ENCODE peak calls at places on chromosome 12, in nine cellular contexts. One of them, this sample, is unnamed.

GRCh38 chr12:131963381-131963780 is 13.6 kb downstream of the EP400 start:
- DNase-seq in foreskin keratinocyte: no peak
- DNase-seq in GM23338: peak; percentile 43
- DNase-seq in NCI-H1092 treated with DMSO at 0.1 percent for 48 hours: no peak
- DNase-seq in adipocyte: no peak
- DNase-seq in astrocyte of the spinal cord: no peak
- DNase-seq in ovary: no peak
- DNase-seq in NAMALWA: no peak
- DNase-seq in Ammon's horn: no peak
- DNase-seq in this sample: no peak

GRCh38 chr12:114218136-114218535 is 187.8 kb downstream of the TBX5 start:
- DNase-seq in ovary: no peak
- DNase-seq in NAMALWA: no peak
- DNase-seq in NCI-H1092 treated with DMSO at 0.1 percent for 48 hours: no peak
- DNase-seq in Ammon's horn: no peak
- DNase-seq in astrocyte of the spinal cord: no peak
- DNase-seq in adipocyte: no peak
- DNase-seq in foreskin keratinocyte: no peak
- DNase-seq in GM23338: no peak
- DNase-seq in this sample: no peak

GRCh38 chr12:38892976-38893375 is 12.4 kb downstream of the CPNE8 start:
- DNase-seq in Ammon's horn: no peak
- DNase-seq in adipocyte: no peak
- DNase-seq in astrocyte of the spinal cord: no peak
- DNase-seq in NAMALWA: no peak
- DNase-seq in NCI-H1092 treated with DMSO at 0.1 percent for 48 hours: no peak
- DNase-seq in ovary: no peak
- DNase-seq in GM23338: no peak
- DNase-seq in foreskin keratinocyte: no peak
- DNase-seq in this sample: no peak

GRCh38 chr12:119780786-119781434 is 96.2 kb downstream of the CIT start:
- DNase-seq in NCI-H1092 treated with DMSO at 0.1 percent for 48 hours: no peak
- DNase-seq in GM23338: peak; percentile 73
- DNase-seq in foreskin keratinocyte: peak; percentile 22
- DNase-seq in NAMALWA: no peak
- DNase-seq in Ammon's horn: peak; percentile 65
- DNase-seq in ovary: peak; percentile 23
- DNase-seq in astrocyte of the spinal cord: peak; percentile 56
- DNase-seq in adipocyte: peak; percentile 76
- DNase-seq in this sample: no peak

GRCh38 chr12:130639759-130640158 is 76.3 kb downstream of the RIMBP2 start:
- DNase-seq in adipocyte: no peak
- DNase-seq in ovary: no peak
- DNase-seq in GM23338: no peak
- DNase-seq in NAMALWA: no peak
- DNase-seq in Ammon's horn: no peak
- DNase-seq in foreskin keratinocyte: no peak
- DNase-seq in astrocyte of the spinal cord: no peak
- DNase-seq in NCI-H1092 treated with DMSO at 0.1 percent for 48 hours: no peak
- DNase-seq in this sample: no peak

GRCh38 chr12:82182601-82183000 is 175.6 kb downstream of the CCDC59 start:
- DNase-seq in adipocyte: peak; percentile 19
- DNase-seq in Ammon's horn: no peak
- DNase-seq in ovary: no peak
- DNase-seq in NAMALWA: no peak
- DNase-seq in GM23338: no peak
- DNase-seq in astrocyte of the spinal cord: peak; percentile 32
- DNase-seq in foreskin keratinocyte: peak; percentile 15
- DNase-seq in NCI-H1092 treated with DMSO at 0.1 percent for 48 hours: no peak
- DNase-seq in this sample: no peak

GRCh38 chr12:25682421-25682820 is 129.3 kb upstream of the LMNTD1 start:
- DNase-seq in foreskin keratinocyte: no peak
- DNase-seq in astrocyte of the spinal cord: no peak
- DNase-seq in GM23338: no peak
- DNase-seq in NCI-H1092 treated with DMSO at 0.1 percent for 48 hours: no peak
- DNase-seq in ovary: no peak
- DNase-seq in NAMALWA: no peak
- DNase-seq in adipocyte: no peak
- DNase-seq in Ammon's horn: no peak
- DNase-seq in this sample: no peak

GRCh38 chr12:59111873-59112272 is 191.6 kb upstream of the LRIG3 start:
- DNase-seq in NAMALWA: no peak
- DNase-seq in adipocyte: no peak
- DNase-seq in ovary: no peak
- DNase-seq in astrocyte of the spinal cord: no peak
- DNase-seq in Ammon's horn: no peak
- DNase-seq in foreskin keratinocyte: no peak
- DNase-seq in GM23338: no peak
- DNase-seq in NCI-H1092 treated with DMSO at 0.1 percent for 48 hours: no peak
- DNase-seq in this sample: no peak

GRCh38 chr12:124026755-124027745 is 54.0 kb downstream of the ZNF664 start:
- DNase-seq in NAMALWA: no peak
- DNase-seq in NCI-H1092 treated with DMSO at 0.1 percent for 48 hours: no peak
- DNase-seq in foreskin keratinocyte: no peak
- DNase-seq in adipocyte: peak; percentile 74
- DNase-seq in ovary: no peak
- DNase-seq in Ammon's horn: no peak
- DNase-seq in astrocyte of the spinal cord: peak; percentile 40
- DNase-seq in GM23338: no peak
- DNase-seq in this sample: no peak

GRCh38 chr12:50287271-50287670 is 4.0 kb upstream of the LIMA1 start:
- DNase-seq in foreskin keratinocyte: no peak
- DNase-seq in GM23338: no peak
- DNase-seq in NCI-H1092 treated with DMSO at 0.1 percent for 48 hours: no peak
- DNase-seq in Ammon's horn: no peak
- DNase-seq in NAMALWA: no peak
- DNase-seq in ovary: no peak
- DNase-seq in adipocyte: no peak
- DNase-seq in astrocyte of the spinal cord: no peak
- DNase-seq in this sample: no peak

GRCh38 chr12:32181498-32182175 is 75.0 kb downstream of the BICD1 start:
- DNase-seq in NCI-H1092 treated with DMSO at 0.1 percent for 48 hours: no peak
- DNase-seq in GM23338: no peak
- DNase-seq in ovary: no peak
- DNase-seq in Ammon's horn: no peak
- DNase-seq in NAMALWA: no peak
- DNase-seq in adipocyte: peak; percentile 50
- DNase-seq in foreskin keratinocyte: no peak
- DNase-seq in astrocyte of the spinal cord: no peak
- DNase-seq in this sample: no peak

GRCh38 chr12:131281016-131281415 is 327.3 kb downstream of the ADGRD1 start:
- DNase-seq in ovary: peak; percentile 9
- DNase-seq in Ammon's horn: no peak
- DNase-seq in astrocyte of the spinal cord: no peak
- DNase-seq in GM23338: no peak
- DNase-seq in adipocyte: no peak
- DNase-seq in foreskin keratinocyte: no peak
- DNase-seq in NCI-H1092 treated with DMSO at 0.1 percent for 48 hours: no peak
- DNase-seq in NAMALWA: no peak
- DNase-seq in this sample: no peak

GRCh38 chr12:120763250-120763649 is 37.6 kb downstream of the ACADS start:
- DNase-seq in Ammon's horn: no peak
- DNase-seq in astrocyte of the spinal cord: no peak
- DNase-seq in ovary: no peak
- DNase-seq in adipocyte: no peak
- DNase-seq in NAMALWA: no peak
- DNase-seq in GM23338: no peak
- DNase-seq in foreskin keratinocyte: no peak
- DNase-seq in NCI-H1092 treated with DMSO at 0.1 percent for 48 hours: no peak
- DNase-seq in this sample: no peak

GRCh38 chr12:99224237-99224636 is 423.3 kb upstream of the GARIN6 start:
- DNase-seq in ovary: no peak
- DNase-seq in NAMALWA: peak; percentile 13
- DNase-seq in Ammon's horn: no peak
- DNase-seq in adipocyte: no peak
- DNase-seq in astrocyte of the spinal cord: no peak
- DNase-seq in GM23338: peak; percentile 63
- DNase-seq in NCI-H1092 treated with DMSO at 0.1 percent for 48 hours: no peak
- DNase-seq in foreskin keratinocyte: no peak
- DNase-seq in this sample: no peak

GRCh38 chr12:78931466-78931990 is 67.0 kb downstream of the SYT1 start:
- DNase-seq in NCI-H1092 treated with DMSO at 0.1 percent for 48 hours: peak; percentile 14
- DNase-seq in foreskin keratinocyte: no peak
- DNase-seq in GM23338: peak; percentile 27
- DNase-seq in adipocyte: no peak
- DNase-seq in astrocyte of the spinal cord: no peak
- DNase-seq in Ammon's horn: peak; percentile 45
- DNase-seq in ovary: no peak
- DNase-seq in NAMALWA: peak; percentile 2
- DNase-seq in this sample: no peak

GRCh38 chr12:40058721-40059190 is 47.1 kb downstream of the SLC2A13 start:
- DNase-seq in ovary: no peak
- DNase-seq in adipocyte: no peak
- DNase-seq in NAMALWA: no peak
- DNase-seq in NCI-H1092 treated with DMSO at 0.1 percent for 48 hours: no peak
- DNase-seq in astrocyte of the spinal cord: no peak
- DNase-seq in Ammon's horn: peak; percentile 57
- DNase-seq in foreskin keratinocyte: no peak
- DNase-seq in GM23338: no peak
- DNase-seq in this sample: no peak

GRCh38 chr12:26473291-26473690 is 277.9 kb downstream of the SSPN start:
- DNase-seq in ovary: no peak
- DNase-seq in adipocyte: peak; percentile 2
- DNase-seq in Ammon's horn: no peak
- DNase-seq in NCI-H1092 treated with DMSO at 0.1 percent for 48 hours: no peak
- DNase-seq in astrocyte of the spinal cord: no peak
- DNase-seq in foreskin keratinocyte: peak; percentile 9
- DNase-seq in GM23338: no peak
- DNase-seq in NAMALWA: peak; percentile 79
- DNase-seq in this sample: peak; percentile 76

GRCh38 chr12:6843118-6843902 is 2.6 kb downstream of the GNB3 start:
- DNase-seq in foreskin keratinocyte: no peak
- DNase-seq in ovary: no peak
- DNase-seq in NCI-H1092 treated with DMSO at 0.1 percent for 48 hours: no peak
- DNase-seq in GM23338: peak; percentile 72
- DNase-seq in astrocyte of the spinal cord: no peak
- DNase-seq in Ammon's horn: no peak
- DNase-seq in NAMALWA: no peak
- DNase-seq in adipocyte: no peak
- DNase-seq in this sample: no peak

GRCh38 chr12:1870998-1871917 is 47.2 kb downstream of the CACNA2D4 start:
- DNase-seq in foreskin keratinocyte: no peak
- DNase-seq in Ammon's horn: no peak
- DNase-seq in astrocyte of the spinal cord: no peak
- DNase-seq in NCI-H1092 treated with DMSO at 0.1 percent for 48 hours: no peak
- DNase-seq in ovary: no peak
- DNase-seq in GM23338: no peak
- DNase-seq in adipocyte: no peak
- DNase-seq in NAMALWA: no peak
- DNase-seq in this sample: no peak

GRCh38 chr12:44307506-44308168 is 471.8 kb downstream of the TMEM117 start:
- DNase-seq in NCI-H1092 treated with DMSO at 0.1 percent for 48 hours: no peak
- DNase-seq in ovary: no peak
- DNase-seq in Ammon's horn: peak; percentile 38
- DNase-seq in NAMALWA: no peak
- DNase-seq in adipocyte: no peak
- DNase-seq in astrocyte of the spinal cord: no peak
- DNase-seq in GM23338: no peak
- DNase-seq in foreskin keratinocyte: no peak
- DNase-seq in this sample: no peak

GRCh38 chr12:47066278-47067048 is 13.0 kb upstream of the PCED1B start:
- DNase-seq in foreskin keratinocyte: no peak
- DNase-seq in Ammon's horn: peak; percentile 24
- DNase-seq in astrocyte of the spinal cord: no peak
- DNase-seq in NAMALWA: no peak
- DNase-seq in GM23338: no peak
- DNase-seq in adipocyte: no peak
- DNase-seq in NCI-H1092 treated with DMSO at 0.1 percent for 48 hours: peak; percentile 70
- DNase-seq in ovary: no peak
- DNase-seq in this sample: no peak

GRCh38 chr12:27549231-27549800 is 25.3 kb downstream of the PPFIBP1 start:
- DNase-seq in ovary: no peak
- DNase-seq in Ammon's horn: no peak
- DNase-seq in foreskin keratinocyte: peak; percentile 90
- DNase-seq in NAMALWA: no peak
- DNase-seq in GM23338: no peak
- DNase-seq in NCI-H1092 treated with DMSO at 0.1 percent for 48 hours: no peak
- DNase-seq in adipocyte: peak; percentile 77
- DNase-seq in astrocyte of the spinal cord: peak; percentile 83
- DNase-seq in this sample: no peak

GRCh38 chr12:87509233-87509820 is 519.9 kb downstream of the C12orf50 start:
- DNase-seq in NAMALWA: peak; percentile 3
- DNase-seq in astrocyte of the spinal cord: peak; percentile 64
- DNase-seq in NCI-H1092 treated with DMSO at 0.1 percent for 48 hours: peak; percentile 1
- DNase-seq in ovary: no peak
- DNase-seq in GM23338: peak; percentile 5
- DNase-seq in Ammon's horn: no peak
- DNase-seq in adipocyte: peak; percentile 81
- DNase-seq in foreskin keratinocyte: peak; percentile 40
- DNase-seq in this sample: peak; percentile 4

GRCh38 chr12:70637686-70638085 is 457 bp upstream of the PTPRB start:
- DNase-seq in GM23338: no peak
- DNase-seq in adipocyte: no peak
- DNase-seq in NCI-H1092 treated with DMSO at 0.1 percent for 48 hours: no peak
- DNase-seq in Ammon's horn: no peak
- DNase-seq in astrocyte of the spinal cord: no peak
- DNase-seq in foreskin keratinocyte: no peak
- DNase-seq in ovary: no peak
- DNase-seq in NAMALWA: no peak
- DNase-seq in this sample: no peak

GRCh38 chr12:52903855-52904508 is 894 bp downstream of the KRT8 start:
- DNase-seq in GM23338: peak; percentile 65
- DNase-seq in ovary: peak; percentile 59
- DNase-seq in astrocyte of the spinal cord: peak; percentile 33
- DNase-seq in NAMALWA: no peak
- DNase-seq in Ammon's horn: no peak
- DNase-seq in adipocyte: peak; percentile 46
- DNase-seq in foreskin keratinocyte: no peak
- DNase-seq in NCI-H1092 treated with DMSO at 0.1 percent for 48 hours: peak; percentile 50
- DNase-seq in this sample: peak; percentile 82